ENCODE peak calls at places on chromosomes 1 and 21, in ten cellular contexts. K is endothelial cell, Q is heart left ventricle, X is H1, S is mammary epithelial cell, P is activated B cell treated with CpG ODN at 0.5 μM for 24 hours, F is OCI-LY7, W is AG04450, N is nephron progenitor cell, J is fibroblast of villous mesenchyme. C is an unnamed sample.

GRCh38 chr1:14263207-14263606 is 335.3 kb upstream of the KAZN start:
- DNase-seq in S (no peak), N (no peak), X (no peak), W (no peak), Q (no peak), P (no peak), J (no peak), F (no peak), K (no peak), C (no peak)

GRCh38 chr1:23013657-23014056 is 2.0 kb downstream of the TEX46 start:
- DNase-seq in X (no peak), W (no peak), N (peak; percentile 38), K (no peak), J (no peak), P (no peak), F (peak; percentile 43), S (peak; percentile 79), Q (no peak), C (no peak)

GRCh38 chr21:22363504-22363903 is 1365.3 kb downstream of the NCAM2 start:
- DNase-seq in Q (no peak), K (no peak), W (no peak), S (no peak), X (no peak), J (no peak), N (no peak), P (no peak), F (no peak), C (no peak)

GRCh38 chr1:7539772-7540175 is 231.3 kb upstream of the VAMP3 start:
- DNase-seq in N (peak; percentile 59), P (no peak), X (peak; percentile 79), J (no peak), W (no peak), Q (peak; percentile 55), S (peak; percentile 81), K (peak; percentile 66), F (no peak), C (no peak)

GRCh38 chr21:38460171-38460742 is 38.0 kb downstream of the ERG start:
- DNase-seq in W (no peak), S (peak; percentile 92), J (no peak), F (no peak), X (no peak), P (no peak), Q (no peak), N (no peak), K (no peak), C (no peak)

GRCh38 chr1:77513839-77514763 is 168.4 kb downstream of the ZZZ3 start:
- DNase-seq in F (no peak), P (no peak), W (peak; percentile 74), S (peak; percentile 32), J (peak; percentile 88), X (peak; percentile 33), Q (no peak), N (peak; percentile 9), K (no peak), C (no peak)

GRCh38 chr1:187236676-187237075 is 407.9 kb downstream of the PLA2G4A start:
- DNase-seq in Q (no peak), W (no peak), K (no peak), F (no peak), X (no peak), S (no peak), N (no peak), P (no peak), J (no peak), C (no peak)

GRCh38 chr1:39144943-39145650 is 59.4 kb upstream of the MACF1 start:
- DNase-seq in W (no peak), Q (no peak), P (no peak), N (no peak), F (no peak), X (no peak), J (no peak), K (no peak), S (no peak), C (no peak)

GRCh38 chr1:224182057-224182865 is 779 bp upstream of the DEGS1 start:
- DNase-seq in N (no peak), W (no peak), P (peak; percentile 18), J (no peak), K (no peak), Q (no peak), S (peak; percentile 51), X (no peak), F (peak; percentile 82), C (peak; percentile 60)

GRCh38 chr21:43871487-43871886 is 6.5 kb downstream of the AGPAT3 start:
- DNase-seq in F (no peak), N (no peak), P (no peak), K (no peak), W (no peak), S (no peak), Q (no peak), J (no peak), X (no peak), C (no peak)

GRCh38 chr1:220879509-220880366 is 495 bp downstream of the HLX start:
- DNase-seq in J (peak; percentile 37), S (peak; percentile 35), K (peak; percentile 58), Q (peak; percentile 83), P (peak; percentile 54), X (no peak), W (no peak), F (no peak), N (peak; percentile 69), C (no peak)

GRCh38 chr1:43477716-43478115 is 24.0 kb upstream of the HYI start:
- DNase-seq in Q (no peak), N (no peak), S (no peak), X (no peak), J (no peak), K (no peak), F (no peak), P (no peak), W (no peak), C (no peak)

GRCh38 chr1:60126733-60127132 is 53.2 kb upstream of the C1orf87 start:
- DNase-seq in N (no peak), W (no peak), Q (no peak), X (no peak), J (peak; percentile 28), F (no peak), S (no peak), K (no peak), P (no peak), C (no peak)

GRCh38 chr1:161133220-161133740 is 813 bp upstream of the DEDD start:
- DNase-seq in N (no peak), F (no peak), Q (no peak), K (no peak), P (no peak), S (no peak), J (no peak), X (no peak), W (no peak), C (no peak)

GRCh38 chr1:161128591-161129420 is 3.7 kb downstream of the DEDD start:
- DNase-seq in X (no peak), Q (no peak), K (no peak), P (no peak), F (no peak), N (no peak), J (no peak), W (no peak), S (no peak), C (no peak)

GRCh38 chr1:161131721-161132409 is 602 bp downstream of the DEDD start:
- DNase-seq in F (no peak), K (no peak), W (no peak), P (no peak), Q (no peak), X (no peak), N (peak; percentile 13), S (peak; percentile 30), J (peak; percentile 39), C (no peak)

GRCh38 chr1:161130266-161130665 is 2.2 kb downstream of the DEDD start:
- DNase-seq in J (no peak), P (no peak), F (no peak), K (no peak), Q (no peak), X (no peak), S (no peak), W (no peak), N (no peak), C (no peak)

GRCh38 chr1:161132410-161133219 is at the start of gene DEDD:
- DNase-seq in X (peak; percentile 96), F (peak; percentile 95), K (peak; percentile 91), N (peak; percentile 91), W (peak; percentile 89), Q (peak; percentile 95), P (peak; percentile 88), J (peak; percentile 96), S (peak; percentile 97), C (peak; percentile 85)
- TF ChIP-seq CTCF in X (no peak), F (peak; percentile 59), K (no peak), N (no peak), W (peak; percentile 8), Q (peak; percentile 9), P (no peak), J (no peak), S (peak; percentile 17), C (no peak)

DNA sequence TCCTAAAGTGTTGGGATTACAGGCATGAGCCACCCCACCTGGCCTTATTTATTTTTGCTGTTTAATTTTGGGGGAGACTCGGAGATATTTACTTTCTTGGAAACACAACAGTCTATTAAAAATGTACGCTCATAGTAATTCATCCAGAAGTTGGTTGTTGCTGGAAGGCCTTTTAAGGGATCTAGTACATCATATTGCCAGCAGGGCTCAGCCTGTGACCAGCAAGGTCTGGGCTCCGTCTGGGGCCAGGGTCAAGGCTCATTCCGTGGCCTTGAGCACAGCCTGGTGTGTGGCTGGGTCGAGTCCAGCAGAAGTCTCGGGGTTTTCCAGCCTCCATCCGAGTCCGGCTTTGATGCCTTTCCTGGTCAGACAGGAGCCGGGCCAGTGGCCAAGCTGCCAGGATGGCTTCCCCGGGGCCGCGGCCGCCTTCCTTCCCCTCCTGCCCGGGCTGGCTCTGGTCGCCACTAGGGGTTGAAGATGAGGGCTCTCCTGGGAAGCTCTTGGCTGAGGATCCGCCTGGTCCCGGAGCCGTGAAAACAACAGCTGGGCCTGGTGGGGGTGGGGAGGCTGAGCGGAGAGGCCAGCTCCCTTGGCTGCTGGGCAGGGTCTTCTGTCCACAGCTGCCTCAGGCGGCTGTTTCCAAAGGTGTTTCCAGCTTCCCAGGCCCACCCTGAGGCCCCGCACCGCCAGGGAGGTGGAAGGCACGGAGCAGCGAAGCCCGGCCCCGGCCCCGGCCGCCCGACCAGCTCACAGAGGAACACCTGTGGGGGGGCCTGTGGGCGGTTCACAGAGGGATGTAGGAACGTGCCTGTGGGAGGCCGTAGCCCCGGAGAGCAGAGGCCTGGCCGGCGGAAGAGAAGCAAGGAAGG is 5.1 kb upstream of the VWA1 start:
- DNase-seq in S (no peak), N (peak; percentile 62), X (no peak), F (no peak), Q (peak; percentile 91), K (peak; percentile 66), P (no peak), W (no peak), J (peak; percentile 76), C (no peak)
- TF ChIP-seq CTCF in S (no peak), N (no peak), X (peak; percentile 13), F (no peak), Q (peak; percentile 39), K (no peak), P (no peak), W (peak; percentile 45), J (peak; percentile 33), C (no peak)

GRCh38 chr1:111334169-111334568 is 43.5 kb downstream of the CHIA start:
- DNase-seq in F (peak; percentile 74), J (peak; percentile 43), P (no peak), N (no peak), Q (no peak), X (no peak), K (no peak), S (peak; percentile 43), W (peak; percentile 11), C (peak; percentile 40)
- TF ChIP-seq CTCF in F (peak; percentile 95), J (peak; percentile 56), P (no peak), N (peak; percentile 20), Q (peak; percentile 50), X (peak; percentile 84), K (peak; percentile 26), S (peak; percentile 83), W (peak; percentile 68), C (peak; percentile 81)

GRCh38 chr1:113219377-113219776 is 146.4 kb downstream of the LRIG2 start:
- DNase-seq in F (no peak), P (no peak), Q (no peak), N (no peak), W (no peak), J (no peak), S (no peak), X (no peak), K (peak; percentile 17), C (no peak)
- TF ChIP-seq CTCF in F (peak; percentile 36), P (no peak), Q (peak; percentile 35), N (no peak), W (peak; percentile 33), J (peak; percentile 27), S (peak; percentile 52), X (peak; percentile 66), K (no peak), C (no peak)